ENCODE peak calls at places on chromosomes 13 and 19, in eight cellular contexts. P is KBM-7; B is AG09319; Z is astrocyte of the cerebellum; G is activated CD4-positive, CD25-positive, alpha-beta regulatory T cell; X is GDM1; E is non-pigmented ciliary epithelial cell; M is neural crest cell. T is an unnamed sample.

GRCh38 chr19:35115538-35115951 is at the start of gene FXYD3:
- DNase-seq in P (no peak), B (no peak), Z (no peak), G (no peak), X (no peak), E (no peak), M (no peak), T (no peak)

GRCh38 chr19:47330466-47330869 is 1.5 kb upstream of the C5AR2 start:
- DNase-seq in P (no peak), B (no peak), Z (no peak), G (no peak), X (no peak), E (no peak), M (no peak), T (peak)

GRCh38 chr19:41161903-41162302 is 31.1 kb upstream of the CYP2S1 start:
- DNase-seq in P (no peak), B (no peak), Z (no peak), G (no peak), X (no peak), E (no peak), M (no peak), T (no peak)

GRCh38 chr19:10292206-10292788 is 2.5 kb downstream of the ICAM5 start:
- DNase-seq in P (peak), B (no peak), Z (no peak), G (peak), X (no peak), E (no peak), M (peak), T (no peak)

GRCh38 chr19:916645-917322 is 349 bp upstream of the KISS1R start:
- DNase-seq in P (peak), B (no peak), Z (no peak), G (no peak), X (no peak), E (no peak), M (no peak), T (no peak)

GRCh38 chr19:17648097-17648660 is 40.0 kb downstream of the UNC13A start:
- DNase-seq in P (no peak), B (no peak), Z (no peak), G (no peak), X (no peak), E (no peak), M (no peak), T (no peak)

GRCh38 chr13:52447815-52448552 is 2.5 kb downstream of the VPS36 start:
- DNase-seq in P (no peak), B (no peak), Z (no peak), G (no peak), X (no peak), E (no peak), M (no peak), T (no peak)

GRCh38 chr19:37966211-37967072 is 59.4 kb downstream of the SIPA1L3 start:
- DNase-seq in P (no peak), B (no peak), Z (peak), G (no peak), X (no peak), E (no peak), M (no peak), T (no peak)

GRCh38 chr13:114078501-114079451 is 53.6 kb downstream of the RASA3 start:
- DNase-seq in P (no peak), B (peak), Z (peak), G (no peak), X (no peak), E (no peak), M (no peak), T (no peak)

GRCh38 chr19:31377736-31378135 is 28.5 kb upstream of the TSHZ3 start:
- DNase-seq in P (no peak), B (no peak), Z (no peak), G (no peak), X (no peak), E (no peak), M (no peak), T (no peak)

GRCh38 chr13:98576215-98576945 is 527 bp downstream of the STK24 start:
- DNase-seq in P (peak), B (no peak), Z (no peak), G (peak), X (no peak), E (no peak), M (peak), T (no peak)

GRCh38 chr19:41696402-41697197 is 8.5 kb upstream of the CEACAM7 start:
- DNase-seq in P (peak), B (no peak), Z (no peak), G (no peak), X (peak), E (no peak), M (no peak), T (no peak)

GRCh38 chr13:107867701-107868661 is 347.4 kb downstream of the LIG4 start:
- DNase-seq in P (no peak), B (no peak), Z (no peak), G (no peak), X (no peak), E (no peak), M (peak), T (peak)

GRCh38 chr13:29849731-29850212 is 645 bp downstream of the UBL3 start:
- DNase-seq in P (peak), B (no peak), Z (no peak), G (peak), X (no peak), E (no peak), M (peak), T (no peak)

T was measured in HL-60.